ENCODE peak calls at places on chromosomes 6 and 20, in five cellular contexts. D, E, Z, L and Q are unnamed samples.

GRCh38 chr6:137764464-137764863 is 102.6 kb upstream of the TNFAIP3 start:
- DNase-seq in D (peak), E (no peak), Z (no peak), L (no peak), Q (no peak)

GRCh38 chr6:5136856-5137255 is 51.7 kb downstream of the PPP1R3G start:
- DNase-seq in D (no peak), E (no peak), Z (no peak), L (no peak), Q (no peak)

GRCh38 chr6:136889271-136890193 is 32.6 kb upstream of the SLC35D3 start:
- DNase-seq in D (no peak), E (no peak), Z (no peak), L (no peak), Q (no peak)

GRCh38 chr20:38473353-38473795 is 731 bp downstream of the RALGAPB start:
- DNase-seq in D (peak), E (no peak), Z (no peak), L (no peak), Q (no peak)

GRCh38 chr20:62466071-62466760 is 9.6 kb downstream of the GATA5 start:
- DNase-seq in D (no peak), E (no peak), Z (no peak), L (no peak), Q (no peak)

GRCh38 chr6:116941727-116942126 is 64.7 kb downstream of the RFX6 start:
- DNase-seq in D (no peak), E (no peak), Z (no peak), L (no peak), Q (no peak)

GRCh38 chr20:19761853-19762252 is 3.8 kb downstream of the RIN2 start:
- DNase-seq in D (no peak), E (no peak), Z (no peak), L (no peak), Q (peak)

GRCh38 chr6:5205877-5206840 is 54.6 kb downstream of the LYRM4 start:
- DNase-seq in D (peak), E (peak), Z (no peak), L (no peak), Q (no peak)

GRCh38 chr20:64241061-64241460 is 14.5 kb upstream of the PCMTD2 start:
- DNase-seq in D (no peak), E (peak), Z (no peak), L (no peak), Q (peak)

GRCh38 chr20:11000416-11000815 is 326.6 kb upstream of the JAG1 start:
- DNase-seq in D (no peak), E (no peak), Z (no peak), L (no peak), Q (no peak)

GRCh38 chr6:139641412-139641811 is 267.0 kb upstream of the CITED2 start:
- DNase-seq in D (no peak), E (no peak), Z (no peak), L (no peak), Q (no peak)

GRCh38 chr6:89369009-89369408 is 16.5 kb upstream of the UBE2J1 start:
- DNase-seq in D (peak), E (peak), Z (no peak), L (no peak), Q (no peak)

GRCh38 chr6:108211676-108212075 is 45.9 kb downstream of the NR2E1 start:
- DNase-seq in D (no peak), E (no peak), Z (no peak), L (no peak), Q (no peak)